ENCODE peak calls at places on chromosome 9, in six cellular contexts. One of them, this sample, is unnamed.
A peak's percentile ranks its signal among the peaks of the same experiment; 100 is the strongest.

GRCh38 chr9:123954921-123955320 is 25.0 kb upstream of the DENND1A start:
- DNase-seq in endothelial cell of umbilical vein: no peak
- DNase-seq in BE2C: no peak
- DNase-seq in A549: no peak
- DNase-seq in ovary: no peak
- DNase-seq in transverse colon: no peak
- DNase-seq in this sample: no peak

GRCh38 chr9:108478431-108478837 is 377.4 kb downstream of the ACTL7B start:
- DNase-seq in endothelial cell of umbilical vein: peak; percentile 77
- DNase-seq in BE2C: peak; percentile 34
- DNase-seq in A549: peak; percentile 73
- DNase-seq in ovary: no peak
- DNase-seq in transverse colon: peak; percentile 39
- DNase-seq in this sample: peak; percentile 74

GRCh38 chr9:9563817-9564216 is 1049.0 kb downstream of the PTPRD start:
- DNase-seq in endothelial cell of umbilical vein: no peak
- DNase-seq in BE2C: no peak
- DNase-seq in A549: no peak
- DNase-seq in ovary: no peak
- DNase-seq in transverse colon: no peak
- DNase-seq in this sample: no peak

GRCh38 chr9:351916-352315 is 137.3 kb downstream of the DOCK8 start:
- DNase-seq in endothelial cell of umbilical vein: no peak
- DNase-seq in BE2C: no peak
- DNase-seq in A549: no peak
- DNase-seq in ovary: no peak
- DNase-seq in transverse colon: no peak
- DNase-seq in this sample: no peak

GRCh38 chr9:99724640-99725039 is 97.0 kb upstream of the NR4A3 start:
- DNase-seq in endothelial cell of umbilical vein: no peak
- DNase-seq in BE2C: no peak
- DNase-seq in A549: no peak
- DNase-seq in ovary: no peak
- DNase-seq in transverse colon: no peak
- DNase-seq in this sample: no peak

GRCh38 chr9:32378496-32378895 is 5.9 kb upstream of the ACO1 start:
- DNase-seq in endothelial cell of umbilical vein: peak; percentile 76
- DNase-seq in BE2C: peak; percentile 43
- DNase-seq in A549: peak; percentile 80
- DNase-seq in ovary: no peak
- DNase-seq in transverse colon: no peak
- DNase-seq in this sample: peak; percentile 78

GRCh38 chr9:118058227-118058626 is 354.0 kb downstream of the TLR4 start:
- DNase-seq in endothelial cell of umbilical vein: no peak
- DNase-seq in BE2C: no peak
- DNase-seq in A549: no peak
- DNase-seq in ovary: no peak
- DNase-seq in transverse colon: no peak
- DNase-seq in this sample: no peak

GRCh38 chr9:96441798-96442445 is 8.0 kb upstream of the HABP4 start:
- DNase-seq in endothelial cell of umbilical vein: no peak
- DNase-seq in BE2C: no peak
- DNase-seq in A549: peak; percentile 56
- DNase-seq in ovary: no peak
- DNase-seq in transverse colon: no peak
- DNase-seq in this sample: no peak

GRCh38 chr9:80410106-80410505 is 838.3 kb downstream of the TLE4 start:
- DNase-seq in endothelial cell of umbilical vein: no peak
- DNase-seq in BE2C: no peak
- DNase-seq in A549: no peak
- DNase-seq in ovary: peak; percentile 38
- DNase-seq in transverse colon: no peak
- DNase-seq in this sample: peak; percentile 73

GRCh38 chr9:37542488-37542887 is 33.7 kb downstream of the FBXO10 start:
- DNase-seq in endothelial cell of umbilical vein: no peak
- DNase-seq in BE2C: no peak
- DNase-seq in A549: no peak
- DNase-seq in ovary: no peak
- DNase-seq in transverse colon: no peak
- DNase-seq in this sample: no peak

GRCh38 chr9:128192601-128193371 is 1.4 kb upstream of the CIZ1 start:
- DNase-seq in endothelial cell of umbilical vein: peak; percentile 95
- DNase-seq in BE2C: peak; percentile 92
- DNase-seq in A549: peak; percentile 97
- DNase-seq in ovary: peak; percentile 85
- DNase-seq in transverse colon: peak; percentile 92
- DNase-seq in this sample: peak; percentile 82

GRCh38 chr9:72203205-72203803 is 54.1 kb downstream of the GDA start:
- DNase-seq in endothelial cell of umbilical vein: peak; percentile 24
- DNase-seq in BE2C: peak; percentile 27
- DNase-seq in A549: peak; percentile 70
- DNase-seq in ovary: no peak
- DNase-seq in transverse colon: peak; percentile 35
- DNase-seq in this sample: peak; percentile 10

GRCh38 chr9:8717146-8717545 is 917.6 kb upstream of the DMAC1 start:
- DNase-seq in endothelial cell of umbilical vein: no peak
- DNase-seq in BE2C: no peak
- DNase-seq in A549: no peak
- DNase-seq in ovary: no peak
- DNase-seq in transverse colon: no peak
- DNase-seq in this sample: no peak

GRCh38 chr9:78539904-78540303 is 243.0 kb downstream of the PSAT1 start:
- DNase-seq in endothelial cell of umbilical vein: no peak
- DNase-seq in BE2C: no peak
- DNase-seq in A549: peak; percentile 74
- DNase-seq in ovary: no peak
- DNase-seq in transverse colon: no peak
- DNase-seq in this sample: peak; percentile 81

GRCh38 chr9:98333703-98334582 is 78.5 kb upstream of the TBC1D2 start:
- DNase-seq in endothelial cell of umbilical vein: peak; percentile 94
- DNase-seq in BE2C: no peak
- DNase-seq in A549: peak; percentile 41
- DNase-seq in ovary: no peak
- DNase-seq in transverse colon: no peak
- DNase-seq in this sample: peak; percentile 55

GRCh38 chr9:72363908-72364678 is 915 bp downstream of the ZFAND5 start:
- DNase-seq in endothelial cell of umbilical vein: peak; percentile 73
- DNase-seq in BE2C: peak; percentile 73
- DNase-seq in A549: peak; percentile 57
- DNase-seq in ovary: peak; percentile 76
- DNase-seq in transverse colon: peak; percentile 62
- DNase-seq in this sample: peak; percentile 50

GRCh38 chr9:124040935-124041816 is 29.6 kb downstream of the LHX2 start:
- DNase-seq in endothelial cell of umbilical vein: peak; percentile 28
- DNase-seq in BE2C: peak; percentile 63
- DNase-seq in A549: no peak
- DNase-seq in ovary: peak; percentile 69
- DNase-seq in transverse colon: peak; percentile 58
- DNase-seq in this sample: no peak

GRCh38 chr9:94031946-94032345 is 52.3 kb upstream of the PTPDC1 start:
- DNase-seq in endothelial cell of umbilical vein: no peak
- DNase-seq in BE2C: no peak
- DNase-seq in A549: no peak
- DNase-seq in ovary: no peak
- DNase-seq in transverse colon: no peak
- DNase-seq in this sample: no peak

GRCh38 chr9:71740199-71740598 is 28.1 kb downstream of the CEMIP2 start:
- DNase-seq in endothelial cell of umbilical vein: no peak
- DNase-seq in BE2C: no peak
- DNase-seq in A549: peak; percentile 49
- DNase-seq in ovary: no peak
- DNase-seq in transverse colon: no peak
- DNase-seq in this sample: no peak

DNA sequence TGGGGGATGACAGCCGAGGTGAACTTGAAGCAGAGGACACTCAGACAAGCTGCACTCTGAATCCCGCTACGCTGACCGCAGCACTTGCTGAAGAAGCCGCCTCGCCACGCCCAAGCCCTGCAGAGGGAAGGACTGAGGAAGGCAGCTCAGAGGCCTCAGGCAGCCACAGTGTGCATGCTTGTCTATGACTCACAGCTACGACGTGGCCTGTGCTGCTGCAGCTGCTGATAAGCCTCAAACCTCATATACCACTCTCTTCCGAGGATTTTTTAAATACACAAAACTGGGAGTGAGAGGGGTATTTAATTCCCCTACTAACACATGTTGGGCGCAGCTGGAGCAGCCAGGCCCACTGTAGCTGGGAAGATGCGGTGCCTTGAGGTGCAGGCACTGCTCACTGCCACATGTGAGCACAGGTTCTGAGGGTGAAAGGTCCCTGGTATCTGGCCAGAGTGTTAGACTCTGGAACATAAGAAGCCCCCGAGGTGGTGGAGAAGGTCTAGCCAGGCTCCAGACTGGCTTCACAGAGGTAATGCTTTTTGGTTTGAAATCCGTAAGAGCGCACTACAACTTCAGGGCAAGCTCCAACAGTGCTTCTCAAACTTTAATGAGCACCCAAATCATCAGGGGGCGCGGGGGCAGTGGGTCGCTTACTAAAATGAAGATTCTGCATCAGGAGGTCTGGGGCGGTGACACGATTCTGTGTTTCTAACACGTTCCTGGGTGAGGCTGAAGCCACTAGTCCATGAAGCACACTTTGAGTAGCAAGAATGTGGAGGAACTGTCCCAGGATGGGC is 196.8 kb downstream of the AUH start:
- DNase-seq in endothelial cell of umbilical vein: peak; percentile 69
- DNase-seq in BE2C: peak; percentile 67
- DNase-seq in A549: peak; percentile 80
- DNase-seq in ovary: peak; percentile 45
- DNase-seq in transverse colon: peak; percentile 87
- DNase-seq in this sample: peak; percentile 98
- TF ChIP-seq CTCF in endothelial cell of umbilical vein: no peak
- TF ChIP-seq CTCF in BE2C: no peak
- TF ChIP-seq CTCF in A549: no peak
- TF ChIP-seq CTCF in ovary: no peak
- TF ChIP-seq CTCF in transverse colon: no peak
- TF ChIP-seq CTCF in this sample: no peak

GRCh38 chr9:113499876-113500497 is 36.5 kb downstream of the RGS3 start:
- DNase-seq in endothelial cell of umbilical vein: peak; percentile 26
- DNase-seq in BE2C: no peak
- DNase-seq in A549: no peak
- DNase-seq in ovary: no peak
- DNase-seq in transverse colon: no peak
- DNase-seq in this sample: no peak

GRCh38 chr9:113501821-113502220 is 38.3 kb downstream of the RGS3 start:
- DNase-seq in endothelial cell of umbilical vein: no peak
- DNase-seq in BE2C: no peak
- DNase-seq in A549: no peak
- DNase-seq in ovary: no peak
- DNase-seq in transverse colon: no peak
- DNase-seq in this sample: no peak

GRCh38 chr9:113499153-113499875 is 35.8 kb downstream of the RGS3 start:
- DNase-seq in endothelial cell of umbilical vein: no peak
- DNase-seq in BE2C: no peak
- DNase-seq in A549: no peak
- DNase-seq in ovary: no peak
- DNase-seq in transverse colon: no peak
- DNase-seq in this sample: no peak

GRCh38 chr9:113502427-113503008 is 39.0 kb downstream of the RGS3 start:
- DNase-seq in endothelial cell of umbilical vein: peak; percentile 59
- DNase-seq in BE2C: no peak
- DNase-seq in A549: no peak
- DNase-seq in ovary: no peak
- DNase-seq in transverse colon: no peak
- DNase-seq in this sample: no peak

GRCh38 chr9:113501129-113501686 is 37.7 kb downstream of the RGS3 start:
- DNase-seq in endothelial cell of umbilical vein: peak; percentile 98
- DNase-seq in BE2C: no peak
- DNase-seq in A549: no peak
- DNase-seq in ovary: no peak
- DNase-seq in transverse colon: no peak
- DNase-seq in this sample: no peak
- H3K4me3 ChIP-seq in endothelial cell of umbilical vein: peak overlapping the region; percentile 99
- H3K4me3 ChIP-seq in BE2C: no peak overlapping the region
- H3K4me3 ChIP-seq in A549: no peak overlapping the region
- H3K4me3 ChIP-seq in ovary: no peak overlapping the region
- H3K4me3 ChIP-seq in transverse colon: no peak overlapping the region
- H3K4me3 ChIP-seq in this sample: no peak overlapping the region

DNA sequence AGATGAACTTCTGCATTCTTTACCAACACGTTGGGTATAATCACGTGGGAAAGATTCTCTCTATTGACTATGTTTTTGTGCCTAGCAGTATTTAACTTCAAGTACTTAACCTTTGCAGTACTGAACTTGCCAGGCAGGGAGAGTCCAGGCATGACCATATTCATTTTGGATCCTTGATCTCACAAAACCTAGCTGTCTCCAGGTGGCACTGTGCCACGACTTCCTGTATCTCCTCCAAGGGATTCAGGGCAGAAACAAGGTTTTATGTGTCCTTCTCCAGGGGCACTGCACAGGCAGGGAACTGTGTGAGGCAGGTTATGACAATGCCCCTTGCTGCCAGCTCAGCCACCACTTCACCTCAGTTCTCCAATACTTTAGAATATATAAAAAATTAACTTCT is 11.7 kb upstream of the IFNA5 start:
- DNase-seq in endothelial cell of umbilical vein: no peak
- DNase-seq in BE2C: no peak
- DNase-seq in A549: peak; percentile 28
- DNase-seq in ovary: no peak
- DNase-seq in transverse colon: no peak
- DNase-seq in this sample: no peak
- TF ChIP-seq CTCF in endothelial cell of umbilical vein: no peak
- TF ChIP-seq CTCF in BE2C: no peak
- TF ChIP-seq CTCF in A549: no peak
- TF ChIP-seq CTCF in ovary: no peak
- TF ChIP-seq CTCF in transverse colon: no peak
- TF ChIP-seq CTCF in this sample: no peak

GRCh38 chr9:126435105-126435504 is 108.5 kb downstream of the MVB12B start:
- DNase-seq in endothelial cell of umbilical vein: no peak
- DNase-seq in BE2C: no peak
- DNase-seq in A549: no peak
- DNase-seq in ovary: no peak
- DNase-seq in transverse colon: no peak
- DNase-seq in this sample: no peak

GRCh38 chr9:126431112-126431742 is 104.6 kb downstream of the MVB12B start:
- DNase-seq in endothelial cell of umbilical vein: no peak
- DNase-seq in BE2C: no peak
- DNase-seq in A549: no peak
- DNase-seq in ovary: no peak
- DNase-seq in transverse colon: no peak
- DNase-seq in this sample: no peak

GRCh38 chr9:126430124-126430523 is 103.5 kb downstream of the MVB12B start:
- DNase-seq in endothelial cell of umbilical vein: no peak
- DNase-seq in BE2C: no peak
- DNase-seq in A549: no peak
- DNase-seq in ovary: no peak
- DNase-seq in transverse colon: no peak
- DNase-seq in this sample: no peak

GRCh38 chr9:126435626-126436025 is 109.0 kb downstream of the MVB12B start:
- DNase-seq in endothelial cell of umbilical vein: no peak
- DNase-seq in BE2C: no peak
- DNase-seq in A549: no peak
- DNase-seq in ovary: no peak
- DNase-seq in transverse colon: no peak
- DNase-seq in this sample: no peak

DNA sequence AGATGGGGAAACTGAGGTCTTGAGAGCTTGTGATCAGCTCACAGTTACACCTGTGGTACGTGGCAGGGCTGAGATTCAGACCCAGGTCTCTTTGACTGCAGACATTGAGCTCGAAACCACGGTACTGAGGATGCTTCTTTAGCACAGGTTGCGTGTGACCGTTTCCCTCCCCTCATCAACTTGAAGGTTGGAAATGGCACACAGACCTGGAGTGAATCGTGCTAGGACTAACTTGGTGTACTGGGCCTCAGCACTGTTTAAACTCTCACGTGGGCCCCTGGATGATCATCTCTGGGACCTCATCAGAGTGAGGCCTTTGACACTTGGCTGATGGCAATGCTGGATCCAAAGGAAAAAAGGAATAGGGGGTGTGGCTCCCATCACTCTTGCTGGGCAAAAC is 106.0 kb downstream of the MVB12B start:
- DNase-seq in endothelial cell of umbilical vein: no peak
- DNase-seq in BE2C: no peak
- DNase-seq in A549: no peak
- DNase-seq in ovary: no peak
- DNase-seq in transverse colon: no peak
- DNase-seq in this sample: no peak
- H3K4me3 ChIP-seq in endothelial cell of umbilical vein: no peak overlapping the region
- H3K4me3 ChIP-seq in BE2C: no peak overlapping the region
- H3K4me3 ChIP-seq in A549: no peak overlapping the region
- H3K4me3 ChIP-seq in ovary: no peak overlapping the region
- H3K4me3 ChIP-seq in transverse colon: no peak overlapping the region
- H3K4me3 ChIP-seq in this sample: no peak overlapping the region

This sample was measured in astrocyte of the spinal cord.